ENCODE peak calls at places on chromosome 5, in ten cellular contexts. S is mammary epithelial cell; J is OCI-LY7; V is CD4-positive, CD25-positive, alpha-beta regulatory T cell; B is SJSA1; M is colonic mucosa; K is A549; W is CD4-positive, alpha-beta memory T cell; Q is tibial artery; Z is GM23338. C is an unnamed sample. For H3K4me1, the result is how much of the 10 kb centered on the place peaks cover.

GRCh38 chr5:52727568-52727967 is 60.1 kb upstream of the ITGA1 start:
- DNase-seq in S (peak), J (no peak), V (no peak), B (peak), M (peak), K (no peak), W (no peak), Q (no peak), Z (peak), C (no peak)

GRCh38 chr5:68683632-68684035 is 410.2 kb upstream of the SLC30A5 start:
- DNase-seq in S (peak), J (no peak), V (no peak), B (no peak), M (no peak), K (peak), W (no peak), Q (no peak), Z (no peak), C (no peak)

GRCh38 chr5:30325795-30326194 is 867.7 kb upstream of the CDH6 start:
- DNase-seq in S (no peak), J (no peak), V (no peak), B (no peak), M (no peak), K (no peak), W (no peak), Q (no peak), Z (no peak), C (no peak)

GRCh38 chr5:42596817-42597216 is 159.8 kb upstream of the CCDC152 start:
- DNase-seq in S (no peak), J (no peak), V (no peak), B (no peak), M (no peak), K (no peak), W (no peak), Q (no peak), Z (no peak), C (no peak)

GRCh38 chr5:36305571-36306326 is 4.0 kb upstream of the RANBP3L start:
- DNase-seq in S (peak), J (peak), V (no peak), B (no peak), M (peak), K (no peak), W (peak), Q (peak), Z (peak), C (no peak)

GRCh38 chr5:150774145-150774544 is 4.4 kb upstream of the SMIM3 start:
- DNase-seq in S (peak), J (no peak), V (no peak), B (no peak), M (no peak), K (no peak), W (no peak), Q (no peak), Z (no peak), C (no peak)

GRCh38 chr5:42547146-42547545 is 123.9 kb downstream of the GHR start:
- DNase-seq in S (peak), J (no peak), V (no peak), B (no peak), M (no peak), K (no peak), W (no peak), Q (no peak), Z (no peak), C (no peak)

GRCh38 chr5:16160706-16161105 is 18.9 kb downstream of the MARCHF11 start:
- DNase-seq in S (peak), J (peak), V (no peak), B (no peak), M (peak), K (peak), W (peak), Q (no peak), Z (peak), C (no peak)

GRCh38 chr5:176529824-176530195 is 7.4 kb downstream of the RNF44 start:
- DNase-seq in S (no peak), J (peak), V (peak), B (no peak), M (no peak), K (no peak), W (peak), Q (no peak), Z (no peak), C (no peak)

GRCh38 chr5:112084149-112084548 is 327.2 kb upstream of the NREP start:
- DNase-seq in S (no peak), J (no peak), V (no peak), B (no peak), M (no peak), K (no peak), W (no peak), Q (no peak), Z (no peak), C (no peak)

GRCh38 chr5:55535199-55535905 is 588 bp upstream of the PLPP1 start:
- DNase-seq in S (no peak), J (no peak), V (no peak), B (no peak), M (no peak), K (no peak), W (no peak), Q (no peak), Z (peak), C (no peak)

GRCh38 chr5:137304227-137304874 is 194.8 kb downstream of the SPOCK1 start:
- DNase-seq in S (no peak), J (no peak), V (no peak), B (no peak), M (peak), K (no peak), W (no peak), Q (no peak), Z (no peak), C (no peak)

GRCh38 chr5:93273176-93273575 is 307.8 kb downstream of the NR2F1-AS1 start:
- DNase-seq in S (peak), J (no peak), V (no peak), B (no peak), M (no peak), K (no peak), W (no peak), Q (no peak), Z (no peak), C (no peak)

GRCh38 chr5:137075163-137075970 is 423.8 kb downstream of the SPOCK1 start:
- DNase-seq in S (peak), J (peak), V (no peak), B (peak), M (peak), K (peak), W (no peak), Q (no peak), Z (peak), C (peak)

GRCh38 chr5:140196406-140196805 is 21.4 kb downstream of the CYSTM1 start:
- DNase-seq in S (no peak), J (no peak), V (no peak), B (no peak), M (no peak), K (no peak), W (no peak), Q (no peak), Z (no peak), C (no peak)

GRCh38 chr5:117801583-117801982 is 1186.8 kb downstream of the DTWD2 start:
- DNase-seq in S (no peak), J (no peak), V (no peak), B (no peak), M (no peak), K (no peak), W (no peak), Q (no peak), Z (no peak), C (no peak)

GRCh38 chr5:20000416-20000815 is 12.4 kb upstream of the CDH18 start:
- DNase-seq in S (no peak), J (no peak), V (no peak), B (no peak), M (no peak), K (no peak), W (no peak), Q (no peak), Z (no peak), C (no peak)

GRCh38 chr5:142749321-142749720 is 20.9 kb upstream of the ARHGAP26 start:
- DNase-seq in S (peak), J (no peak), V (no peak), B (no peak), M (no peak), K (no peak), W (no peak), Q (no peak), Z (no peak), C (no peak)

GRCh38 chr5:96816991-96817390 is 9.2 kb upstream of the ERAP1 start:
- DNase-seq in S (no peak), J (peak), V (no peak), B (no peak), M (no peak), K (no peak), W (no peak), Q (no peak), Z (no peak), C (no peak)

GRCh38 chr5:81402180-81402930 is 8.4 kb upstream of the ACOT12 start:
- DNase-seq in S (no peak), J (no peak), V (no peak), B (no peak), M (no peak), K (no peak), W (no peak), Q (no peak), Z (no peak), C (no peak)

DNA sequence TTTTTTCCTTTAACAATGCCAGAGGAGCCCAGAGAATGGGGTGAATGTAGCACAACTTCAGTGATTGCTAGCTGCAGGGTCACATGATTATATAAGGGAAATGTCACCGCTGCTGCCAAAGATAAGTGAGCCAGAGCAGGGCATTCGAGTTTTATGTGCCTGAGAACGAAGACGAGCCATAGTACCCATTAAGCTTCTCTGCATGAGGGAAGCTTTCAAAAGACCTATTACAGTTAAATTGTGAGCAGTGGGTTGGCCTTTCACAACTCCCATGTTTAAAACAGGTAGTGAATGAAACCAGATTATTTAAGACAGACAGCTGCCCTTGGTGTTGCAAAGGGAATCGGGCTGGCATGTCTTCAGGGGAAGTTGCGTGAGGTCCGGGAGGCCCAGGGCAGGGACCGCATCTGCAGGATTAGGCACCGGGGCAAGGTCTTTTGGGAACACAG is 82.4 kb upstream of the TNFAIP8 start:
- DNase-seq in S (no peak), J (peak), V (no peak), B (no peak), M (no peak), K (no peak), W (peak), Q (no peak), Z (no peak), C (no peak)
- H3K4me1 ChIP-seq in S (under half), J (half or more), V (half or more), B (under half), M (under half), K (half or more), W (half or more), Q (under half), Z (under half), C (under half)

DNA sequence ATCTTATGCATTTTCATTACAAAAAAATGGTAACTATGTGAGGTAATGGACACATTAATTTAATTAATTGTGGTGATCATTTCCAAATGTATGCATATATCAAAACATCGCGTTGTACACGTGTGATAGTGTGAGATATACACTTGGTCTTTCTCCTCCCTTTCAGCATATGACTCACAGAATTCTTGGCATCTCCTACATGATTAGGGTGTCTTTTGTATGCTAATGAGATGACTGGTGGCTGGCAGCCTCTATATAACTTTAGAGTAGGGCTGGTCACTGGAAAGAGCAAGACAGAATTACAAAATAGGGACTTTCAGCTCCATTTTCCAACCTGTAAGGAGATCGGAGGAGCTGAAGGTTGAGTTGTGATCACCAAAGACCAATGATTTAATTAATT is 1167.6 kb downstream of the CDH12 start:
- DNase-seq in S (peak), J (no peak), V (no peak), B (no peak), M (no peak), K (no peak), W (no peak), Q (no peak), Z (no peak), C (no peak)
- H3K4me3 ChIP-seq in S (no peak), J (no peak), V (no peak), B (no peak), M (no peak), K (no peak), W (no peak), Q (no peak), Z (no peak), C (no peak)

DNA sequence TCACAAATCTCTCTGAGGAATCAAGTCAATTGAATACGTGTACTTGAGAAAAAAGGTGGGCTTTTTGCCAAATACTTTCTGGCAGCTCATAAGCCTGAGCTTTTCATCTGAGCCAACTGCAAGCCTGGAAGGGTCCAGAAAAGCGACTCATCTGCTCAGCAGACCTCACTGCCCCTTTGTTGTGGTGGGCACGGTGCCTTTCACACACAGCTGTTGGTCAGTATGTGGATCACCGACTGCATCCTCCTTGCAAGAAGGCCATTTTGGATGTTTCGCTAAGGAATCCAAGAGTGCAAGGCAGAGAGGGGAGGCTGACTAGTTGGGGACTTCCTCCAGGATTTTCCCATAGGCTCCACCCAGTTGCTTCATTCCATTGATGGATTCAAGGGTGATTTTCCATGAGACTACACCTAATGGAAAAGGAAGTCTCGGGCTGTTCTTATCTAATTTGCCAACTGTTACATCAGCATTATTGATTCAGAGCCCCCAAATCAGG is 564.7 kb downstream of the PDE4D start:
- DNase-seq in S (peak), J (no peak), V (no peak), B (no peak), M (no peak), K (peak), W (no peak), Q (no peak), Z (peak), C (no peak)
- H3K4me1 ChIP-seq in S (under half), J (under half), V (under half), B (under half), M (under half), K (half or more), W (under half), Q (under half), Z (under half), C (under half)

DNA sequence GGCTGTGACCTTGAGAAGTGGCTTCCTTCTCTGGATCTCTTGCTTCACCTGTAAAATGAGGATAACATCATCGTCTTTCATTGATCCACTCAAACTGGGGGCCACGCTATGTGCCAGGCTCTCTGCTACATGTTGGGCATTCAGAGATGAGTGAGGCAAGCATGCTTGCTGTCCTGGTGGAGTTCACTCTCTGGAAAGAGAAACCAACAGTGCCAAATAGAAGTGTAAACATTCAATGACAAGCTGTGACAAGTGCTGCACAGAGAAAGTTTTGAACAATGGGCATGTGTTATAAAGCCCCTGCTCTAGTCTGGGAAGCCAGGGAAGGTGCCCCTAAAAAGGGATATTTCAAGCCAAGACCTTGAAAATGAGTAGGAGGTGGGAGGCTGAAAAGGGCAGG is 50.9 kb upstream of the AFAP1L1 start:
- DNase-seq in S (no peak), J (no peak), V (no peak), B (no peak), M (no peak), K (no peak), W (no peak), Q (no peak), Z (no peak), C (no peak)
- H3K4me3 ChIP-seq in S (no peak), J (no peak), V (no peak), B (no peak), M (no peak), K (no peak), W (no peak), Q (no peak), Z (no peak), C (no peak)

GRCh38 chr5:181203093-181203711 is 1.8 kb downstream of the TRIM7 start:
- DNase-seq in S (no peak), J (no peak), V (no peak), B (no peak), M (no peak), K (no peak), W (no peak), Q (no peak), Z (peak), C (no peak)
- H3K4me1 ChIP-seq in S (under half), J (half or more), V (under half), B (under half), M (under half), K (under half), W (under half), Q (under half), Z (under half), C (under half)

DNA sequence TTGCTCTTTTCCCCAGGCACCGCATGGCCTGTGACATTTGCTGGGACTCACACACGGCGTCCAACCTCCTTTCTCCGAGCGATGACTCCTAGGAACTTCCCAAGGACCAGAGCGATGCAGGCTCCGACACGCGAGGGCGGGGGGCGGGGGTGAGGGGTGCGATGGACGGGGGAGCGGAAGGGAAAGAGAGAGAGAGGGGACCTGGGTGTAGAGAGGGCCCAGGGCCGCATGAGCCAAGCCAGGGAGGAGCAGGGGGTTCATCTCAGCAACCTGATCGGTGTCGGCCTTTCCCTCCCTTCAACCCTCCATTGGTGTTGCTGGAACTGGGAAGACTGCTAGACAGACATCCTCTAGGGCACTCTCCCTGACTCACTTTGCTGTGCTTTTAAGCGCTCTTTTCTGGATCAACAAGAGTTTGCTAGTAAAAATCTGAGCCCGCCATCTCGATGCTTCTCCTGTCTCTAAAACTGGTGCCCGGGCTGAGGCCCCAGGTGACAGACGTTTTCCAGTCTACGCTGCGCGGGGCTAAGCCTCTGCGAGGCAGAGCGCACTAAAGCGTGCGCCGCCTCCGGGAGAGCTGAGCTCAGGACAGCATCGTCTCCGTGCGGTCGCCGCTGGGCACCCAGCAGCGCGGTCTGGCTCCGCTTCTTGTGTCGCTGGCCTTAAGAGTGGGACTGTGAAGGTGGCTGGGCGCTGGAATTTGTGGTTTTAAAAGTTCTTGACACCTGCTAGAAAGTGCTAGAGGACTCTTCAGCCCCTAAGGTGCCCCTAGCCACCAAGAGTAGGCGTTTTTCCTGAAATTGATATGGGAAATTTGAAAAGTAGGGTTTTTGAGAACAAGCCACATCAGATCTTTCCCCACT is 1.0 kb upstream of the TSLP start:
- DNase-seq in S (no peak), J (no peak), V (no peak), B (no peak), M (no peak), K (no peak), W (no peak), Q (peak), Z (peak), C (no peak)
- H3K4me3 ChIP-seq in S (no peak), J (no peak), V (no peak), B (no peak), M (no peak), K (no peak), W (no peak), Q (peak), Z (peak), C (no peak)

DNA sequence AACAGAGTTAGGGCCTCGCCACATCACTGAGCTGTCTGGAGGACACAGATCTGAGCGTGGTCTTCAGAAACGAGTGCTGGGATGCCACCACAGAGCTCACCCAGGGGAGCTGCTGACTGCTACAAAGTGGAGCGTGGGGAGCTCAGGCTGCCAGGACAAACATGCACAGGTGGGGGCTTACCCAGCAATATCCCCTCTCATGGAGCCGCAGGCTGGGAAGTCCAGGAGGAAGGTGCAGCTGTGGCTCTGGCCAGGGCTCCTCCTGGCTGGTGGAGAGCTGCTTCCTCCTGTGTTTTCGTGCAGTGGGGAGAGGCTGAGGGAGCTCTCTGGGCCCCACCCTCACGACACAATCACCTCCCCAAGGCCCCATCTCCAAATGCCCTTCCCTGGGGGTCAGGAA is 368.6 kb upstream of the IRX4 start:
- DNase-seq in S (no peak), J (no peak), V (no peak), B (no peak), M (no peak), K (no peak), W (no peak), Q (no peak), Z (no peak), C (no peak)
- H3K4me1 ChIP-seq in S (under half), J (under half), V (under half), B (under half), M (under half), K (under half), W (under half), Q (under half), Z (under half), C (under half)

GRCh38 chr5:528625-529511 is 4.6 kb upstream of the SLC9A3 start:
- DNase-seq in S (no peak), J (no peak), V (no peak), B (no peak), M (no peak), K (no peak), W (no peak), Q (no peak), Z (peak), C (no peak)
- H3K4me3 ChIP-seq in S (no peak), J (no peak), V (no peak), B (no peak), M (no peak), K (no peak), W (no peak), Q (no peak), Z (peak), C (peak)

C was measured in Peyer's patch.